ENCODE peak calls at places on chromosomes 7 and 10, in five cellular contexts. One of them, this sample, is unnamed.

GRCh38 chr7:36404639-36405408 is 15.2 kb downstream of the ANLN start:
- DNase-seq in MM.1S: no peak
- DNase-seq in stomach: no peak
- DNase-seq in astrocyte: no peak
- DNase-seq in AG09319: no peak
- DNase-seq in this sample: no peak

GRCh38 chr7:11376549-11376948 is 402.9 kb downstream of the PHF14 start:
- DNase-seq in MM.1S: no peak
- DNase-seq in stomach: no peak
- DNase-seq in astrocyte: no peak
- DNase-seq in AG09319: no peak
- DNase-seq in this sample: no peak

GRCh38 chr10:5565671-5566581 is 41.2 kb downstream of the CALML3 start:
- DNase-seq in MM.1S: no peak
- DNase-seq in stomach: peak; percentile 3
- DNase-seq in astrocyte: peak; percentile 68
- DNase-seq in AG09319: no peak
- DNase-seq in this sample: no peak

GRCh38 chr10:109922353-109922975 is 847 bp downstream of the XPNPEP1 start:
- DNase-seq in MM.1S: no peak
- DNase-seq in stomach: no peak
- DNase-seq in astrocyte: no peak
- DNase-seq in AG09319: no peak
- DNase-seq in this sample: no peak

GRCh38 chr7:77258593-77258992 is 59.0 kb upstream of the FGL2 start:
- DNase-seq in MM.1S: no peak
- DNase-seq in stomach: no peak
- DNase-seq in astrocyte: no peak
- DNase-seq in AG09319: no peak
- DNase-seq in this sample: no peak

GRCh38 chr7:127995866-127996215 is 35.4 kb downstream of the LRRC4 start:
- DNase-seq in MM.1S: no peak
- DNase-seq in stomach: no peak
- DNase-seq in astrocyte: no peak
- DNase-seq in AG09319: no peak
- DNase-seq in this sample: no peak

GRCh38 chr10:94328613-94329012 is 34.1 kb downstream of the NOC3L start:
- DNase-seq in MM.1S: no peak
- DNase-seq in stomach: no peak
- DNase-seq in astrocyte: no peak
- DNase-seq in AG09319: no peak
- DNase-seq in this sample: no peak

GRCh38 chr7:26178272-26178960 is 22.1 kb downstream of the HNRNPA2B1 start:
- DNase-seq in MM.1S: no peak
- DNase-seq in stomach: no peak
- DNase-seq in astrocyte: no peak
- DNase-seq in AG09319: no peak
- DNase-seq in this sample: no peak

GRCh38 chr10:110358278-110358677 is 53.6 kb upstream of the SMNDC1 start:
- DNase-seq in MM.1S: peak; percentile 83
- DNase-seq in stomach: no peak
- DNase-seq in astrocyte: no peak
- DNase-seq in AG09319: no peak
- DNase-seq in this sample: no peak

GRCh38 chr10:125460326-125460725 is 222.6 kb downstream of the TEX36 start:
- DNase-seq in MM.1S: no peak
- DNase-seq in stomach: no peak
- DNase-seq in astrocyte: no peak
- DNase-seq in AG09319: no peak
- DNase-seq in this sample: no peak

GRCh38 chr7:435518-436366 is 83.9 kb downstream of the PDGFA start:
- DNase-seq in MM.1S: no peak
- DNase-seq in stomach: peak; percentile 91
- DNase-seq in astrocyte: peak; percentile 39
- DNase-seq in AG09319: no peak
- DNase-seq in this sample: no peak

GRCh38 chr10:7411671-7412481 is 1.0 kb upstream of the SFMBT2 start:
- DNase-seq in MM.1S: no peak
- DNase-seq in stomach: no peak
- DNase-seq in astrocyte: no peak
- DNase-seq in AG09319: no peak
- DNase-seq in this sample: peak; percentile 17

GRCh38 chr7:28005848-28006233 is 174.8 kb downstream of the JAZF1 start:
- DNase-seq in MM.1S: no peak
- DNase-seq in stomach: no peak
- DNase-seq in astrocyte: peak; percentile 20
- DNase-seq in AG09319: no peak
- DNase-seq in this sample: no peak

GRCh38 chr10:43857206-43857952 is 208.7 kb upstream of the ZNF32 start:
- DNase-seq in MM.1S: no peak
- DNase-seq in stomach: no peak
- DNase-seq in astrocyte: peak; percentile 96
- DNase-seq in AG09319: no peak
- DNase-seq in this sample: no peak

GRCh38 chr10:78336402-78336791 is 302.7 kb downstream of the RPS24 start:
- DNase-seq in MM.1S: no peak
- DNase-seq in stomach: peak; percentile 10
- DNase-seq in astrocyte: peak; percentile 96
- DNase-seq in AG09319: peak; percentile 54
- DNase-seq in this sample: no peak

GRCh38 chr10:133299738-133300137 is 8.9 kb downstream of the TUBGCP2 start:
- DNase-seq in MM.1S: no peak
- DNase-seq in stomach: no peak
- DNase-seq in astrocyte: no peak
- DNase-seq in AG09319: no peak
- DNase-seq in this sample: no peak

GRCh38 chr10:95860486-95861040 is 47.2 kb upstream of the CC2D2B start:
- DNase-seq in MM.1S: no peak
- DNase-seq in stomach: no peak
- DNase-seq in astrocyte: peak; percentile 52
- DNase-seq in AG09319: no peak
- DNase-seq in this sample: no peak

GRCh38 chr7:30938435-30939316 is 25.1 kb upstream of the GHRHR start:
- DNase-seq in MM.1S: peak; percentile 74
- DNase-seq in stomach: peak; percentile 86
- DNase-seq in astrocyte: peak; percentile 27
- DNase-seq in AG09319: no peak
- DNase-seq in this sample: peak; percentile 85

GRCh38 chr10:50613726-50614443 is 9.9 kb downstream of the SGMS1 start:
- DNase-seq in MM.1S: no peak
- DNase-seq in stomach: no peak
- DNase-seq in astrocyte: no peak
- DNase-seq in AG09319: no peak
- DNase-seq in this sample: no peak

GRCh38 chr10:50618624-50619023 is 5.1 kb downstream of the SGMS1 start:
- DNase-seq in MM.1S: no peak
- DNase-seq in stomach: no peak
- DNase-seq in astrocyte: no peak
- DNase-seq in AG09319: no peak
- DNase-seq in this sample: no peak

GRCh38 chr10:50613150-50613549 is 10.6 kb downstream of the SGMS1 start:
- DNase-seq in MM.1S: no peak
- DNase-seq in stomach: no peak
- DNase-seq in astrocyte: no peak
- DNase-seq in AG09319: no peak
- DNase-seq in this sample: no peak

GRCh38 chr10:50615654-50616053 is 8.1 kb downstream of the SGMS1 start:
- DNase-seq in MM.1S: no peak
- DNase-seq in stomach: no peak
- DNase-seq in astrocyte: no peak
- DNase-seq in AG09319: no peak
- DNase-seq in this sample: no peak

DNA sequence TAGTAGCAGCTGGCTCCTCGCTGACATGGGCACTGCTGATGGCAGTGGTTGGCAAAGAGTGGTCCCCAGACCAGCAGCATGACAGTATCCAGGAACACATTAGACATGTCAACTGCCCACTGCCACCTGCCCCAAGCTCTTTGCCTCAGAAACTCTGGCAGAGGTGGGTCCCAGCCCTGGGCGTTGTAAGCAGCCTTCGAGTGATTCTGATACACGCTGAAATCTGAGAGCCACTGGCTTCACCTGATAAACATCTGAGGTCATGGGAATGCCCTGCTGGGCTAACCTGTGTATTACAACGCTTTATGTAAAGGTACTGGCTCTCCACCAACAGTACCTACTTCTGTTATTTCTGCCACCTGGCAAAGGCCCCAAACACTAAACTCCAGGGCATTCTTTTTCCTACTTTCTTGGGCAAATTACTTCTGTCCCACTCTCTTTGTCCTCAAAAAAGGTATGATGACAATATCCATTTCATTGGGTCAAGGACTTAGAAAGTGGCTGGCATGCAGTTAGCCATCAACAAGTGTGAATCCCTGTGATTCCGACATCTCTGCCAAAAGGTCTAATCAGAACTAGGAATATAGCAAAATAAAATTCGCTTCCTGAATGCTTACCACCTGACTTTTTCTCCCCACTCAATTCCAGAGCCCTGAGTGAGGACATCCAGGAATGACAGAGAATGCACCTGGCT is 9.2 kb downstream of the SGMS1 start:
- DNase-seq in MM.1S: peak; percentile 46
- DNase-seq in stomach: peak; percentile 46
- DNase-seq in astrocyte: no peak
- DNase-seq in AG09319: no peak
- DNase-seq in this sample: peak; percentile 66
- TF ChIP-seq CTCF in MM.1S: peak; percentile 41
- TF ChIP-seq CTCF in stomach: peak; percentile 20
- TF ChIP-seq CTCF in astrocyte: peak; percentile 7
- TF ChIP-seq CTCF in AG09319: no peak
- TF ChIP-seq CTCF in this sample: no peak

DNA sequence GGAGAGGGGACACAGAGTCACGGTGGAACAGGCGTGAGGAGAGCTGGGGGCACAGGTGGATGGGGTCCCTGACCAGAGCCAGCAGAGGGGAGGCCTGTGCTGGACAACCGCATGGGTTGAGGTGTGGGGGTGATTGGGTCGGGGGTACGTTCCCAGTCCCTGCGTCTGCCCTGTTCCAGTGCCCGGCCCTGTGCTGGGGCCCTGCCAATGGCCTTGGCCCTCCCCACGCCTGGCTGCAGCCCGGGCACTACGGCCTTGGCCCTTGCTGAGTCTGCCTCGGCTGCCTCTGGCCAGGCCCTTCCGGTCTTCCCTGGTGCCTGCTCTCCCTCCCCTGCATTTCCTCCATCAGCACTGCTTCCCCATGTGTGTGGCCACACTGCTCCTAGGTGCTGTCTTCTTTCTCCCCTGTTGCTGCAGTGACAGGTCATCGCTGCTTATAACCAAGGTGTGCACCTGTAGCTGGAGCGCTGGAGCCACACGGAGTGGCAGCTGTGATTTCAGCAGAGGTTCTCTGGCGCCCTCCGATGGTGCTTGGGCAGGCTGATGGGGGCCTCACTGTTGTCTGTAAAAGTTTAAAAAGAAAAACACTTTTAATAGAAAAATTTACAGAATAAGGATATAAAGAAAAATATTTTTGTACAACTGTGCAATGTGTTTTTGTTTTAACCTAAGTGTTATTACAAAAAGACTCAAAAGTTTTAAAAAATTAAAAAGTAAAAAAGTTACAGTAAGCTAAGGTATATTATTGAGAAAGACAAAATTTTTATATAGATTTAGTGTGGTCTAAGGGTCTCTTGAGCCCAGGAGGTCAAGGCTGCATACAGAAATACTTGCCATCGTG is 45.2 kb upstream of the BHLHA15 start:
- DNase-seq in MM.1S: peak; percentile 37
- DNase-seq in stomach: peak; percentile 79
- DNase-seq in astrocyte: no peak
- DNase-seq in AG09319: no peak
- DNase-seq in this sample: peak; percentile 87
- TF ChIP-seq CTCF in MM.1S: peak; percentile 50
- TF ChIP-seq CTCF in stomach: peak; percentile 49
- TF ChIP-seq CTCF in astrocyte: peak; percentile 51
- TF ChIP-seq CTCF in AG09319: peak; percentile 51
- TF ChIP-seq CTCF in this sample: peak; percentile 71

GRCh38 chr10:8873310-8873709 is 818.8 kb downstream of the GATA3 start:
- DNase-seq in MM.1S: no peak
- DNase-seq in stomach: no peak
- DNase-seq in astrocyte: peak; percentile 3
- DNase-seq in AG09319: no peak
- DNase-seq in this sample: no peak
- TF ChIP-seq CTCF in MM.1S: no peak
- TF ChIP-seq CTCF in stomach: no peak
- TF ChIP-seq CTCF in astrocyte: no peak
- TF ChIP-seq CTCF in AG09319: no peak
- TF ChIP-seq CTCF in this sample: no peak

GRCh38 chr7:98754041-98754479 is 115.8 kb downstream of the TMEM130 start:
- DNase-seq in MM.1S: no peak
- DNase-seq in stomach: no peak
- DNase-seq in astrocyte: peak; percentile 23
- DNase-seq in AG09319: no peak
- DNase-seq in this sample: no peak

GRCh38 chr7:98758157-98758556 is 111.7 kb downstream of the TMEM130 start:
- DNase-seq in MM.1S: no peak
- DNase-seq in stomach: no peak
- DNase-seq in astrocyte: no peak
- DNase-seq in AG09319: no peak
- DNase-seq in this sample: no peak

GRCh38 chr7:98753176-98753575 is 116.6 kb downstream of the TMEM130 start:
- DNase-seq in MM.1S: no peak
- DNase-seq in stomach: no peak
- DNase-seq in astrocyte: no peak
- DNase-seq in AG09319: no peak
- DNase-seq in this sample: no peak

GRCh38 chr7:98760201-98760651 is 109.6 kb downstream of the TMEM130 start:
- DNase-seq in MM.1S: no peak
- DNase-seq in stomach: no peak
- DNase-seq in astrocyte: peak; percentile 73
- DNase-seq in AG09319: no peak
- DNase-seq in this sample: peak; percentile 9

GRCh38 chr7:98755138-98755898 is 114.5 kb downstream of the TMEM130 start:
- DNase-seq in MM.1S: no peak
- DNase-seq in stomach: no peak
- DNase-seq in astrocyte: no peak
- DNase-seq in AG09319: no peak
- DNase-seq in this sample: no peak
- TF ChIP-seq CTCF in MM.1S: no peak
- TF ChIP-seq CTCF in stomach: no peak
- TF ChIP-seq CTCF in astrocyte: no peak
- TF ChIP-seq CTCF in AG09319: no peak
- TF ChIP-seq CTCF in this sample: no peak

GRCh38 chr10:33133557-33133956 is 175.5 kb upstream of the ITGB1 start:
- DNase-seq in MM.1S: no peak
- DNase-seq in stomach: no peak
- DNase-seq in astrocyte: peak; percentile 85
- DNase-seq in AG09319: no peak
- DNase-seq in this sample: no peak

GRCh38 chr10:33134011-33134751 is 176.2 kb upstream of the ITGB1 start:
- DNase-seq in MM.1S: no peak
- DNase-seq in stomach: no peak
- DNase-seq in astrocyte: peak; percentile 98
- DNase-seq in AG09319: peak; percentile 44
- DNase-seq in this sample: peak; percentile 77

GRCh38 chr10:33129987-33130386 is 172.0 kb upstream of the ITGB1 start:
- DNase-seq in MM.1S: no peak
- DNase-seq in stomach: no peak
- DNase-seq in astrocyte: peak; percentile 98
- DNase-seq in AG09319: peak; percentile 39
- DNase-seq in this sample: peak; percentile 42

GRCh38 chr10:33129181-33129928 is 171.3 kb upstream of the ITGB1 start:
- DNase-seq in MM.1S: no peak
- DNase-seq in stomach: no peak
- DNase-seq in astrocyte: peak; percentile 99
- DNase-seq in AG09319: peak; percentile 93
- DNase-seq in this sample: no peak

GRCh38 chr10:33132626-33133025 is 174.6 kb upstream of the ITGB1 start:
- DNase-seq in MM.1S: no peak
- DNase-seq in stomach: no peak
- DNase-seq in astrocyte: no peak
- DNase-seq in AG09319: no peak
- DNase-seq in this sample: no peak
- TF ChIP-seq CTCF in MM.1S: no peak
- TF ChIP-seq CTCF in stomach: no peak
- TF ChIP-seq CTCF in astrocyte: no peak
- TF ChIP-seq CTCF in AG09319: no peak
- TF ChIP-seq CTCF in this sample: no peak